ENCODE peak calls at places on chromosome 3, in nine cellular contexts. Z, P, L, M, B, N, J, O and Q are unnamed samples.

GRCh38 chr3:55013145-55013544 is 85.3 kb upstream of the LRTM1 start:
- DNase-seq in Z (no peak), P (no peak), L (no peak), M (no peak), B (no peak), N (no peak), J (peak), O (peak), Q (no peak)

GRCh38 chr3:51637941-51638471 is 33.0 kb upstream of the TEX264 start:
- DNase-seq in Z (no peak), P (peak), L (peak), M (peak), B (peak), N (no peak), J (peak), O (peak), Q (no peak)

GRCh38 chr3:127998596-127998995 is 53.6 kb upstream of the SEC61A1 start:
- DNase-seq in Z (no peak), P (no peak), L (no peak), M (no peak), B (no peak), N (no peak), J (no peak), O (no peak), Q (no peak)

GRCh38 chr3:194688207-194688711 is 2.6 kb downstream of the FAM43A start:
- DNase-seq in Z (no peak), P (peak), L (peak), M (no peak), B (no peak), N (peak), J (peak), O (no peak), Q (peak)

GRCh38 chr3:183507551-183507950 is 48.0 kb downstream of the KLHL6 start:
- DNase-seq in Z (no peak), P (no peak), L (no peak), M (no peak), B (no peak), N (no peak), J (no peak), O (no peak), Q (peak)

GRCh38 chr3:194494951-194495374 is 8.2 kb upstream of the ATP13A3 start:
- DNase-seq in Z (no peak), P (peak), L (no peak), M (no peak), B (no peak), N (no peak), J (no peak), O (peak), Q (no peak)

GRCh38 chr3:16917256-16917935 is 32.6 kb downstream of the PLCL2 start:
- DNase-seq in Z (no peak), P (no peak), L (no peak), M (peak), B (no peak), N (no peak), J (peak), O (no peak), Q (no peak)

GRCh38 chr3:20141841-20142240 is 44.2 kb downstream of the SGO1 start:
- DNase-seq in Z (peak), P (no peak), L (no peak), M (peak), B (no peak), N (peak), J (no peak), O (no peak), Q (peak)

GRCh38 chr3:49461443-49462171 is 8.5 kb upstream of the DAG1 start:
- DNase-seq in Z (no peak), P (no peak), L (no peak), M (peak), B (no peak), N (no peak), J (peak), O (no peak), Q (no peak)

GRCh38 chr3:160090653-160091052 is 102.0 kb downstream of the IL12A start:
- DNase-seq in Z (peak), P (no peak), L (no peak), M (no peak), B (no peak), N (no peak), J (no peak), O (no peak), Q (no peak)

GRCh38 chr3:105014631-105015030 is 352.1 kb upstream of the ALCAM start:
- DNase-seq in Z (no peak), P (no peak), L (no peak), M (no peak), B (no peak), N (no peak), J (peak), O (no peak), Q (no peak)

GRCh38 chr3:59512066-59512465 is 462.2 kb upstream of the CFAP20DC start:
- DNase-seq in Z (no peak), P (no peak), L (no peak), M (no peak), B (no peak), N (no peak), J (no peak), O (no peak), Q (no peak)

GRCh38 chr3:192212335-192212734 is 515.0 kb downstream of the FGF12 start:
- DNase-seq in Z (no peak), P (no peak), L (no peak), M (no peak), B (no peak), N (no peak), J (no peak), O (no peak), Q (no peak)

GRCh38 chr3:182618085-182618732 is 175.1 kb upstream of the ATP11B start:
- DNase-seq in Z (no peak), P (no peak), L (no peak), M (peak), B (no peak), N (no peak), J (no peak), O (peak), Q (no peak)

GRCh38 chr3:155619118-155619915 is 125.6 kb downstream of the PLCH1 start:
- DNase-seq in Z (no peak), P (no peak), L (no peak), M (no peak), B (no peak), N (no peak), J (no peak), O (no peak), Q (no peak)

GRCh38 chr3:18190646-18191045 is 234.5 kb downstream of the SATB1 start:
- DNase-seq in Z (no peak), P (no peak), L (no peak), M (no peak), B (no peak), N (no peak), J (no peak), O (no peak), Q (no peak)

GRCh38 chr3:179046497-179047353 is 24.9 kb downstream of the ZMAT3 start:
- DNase-seq in Z (no peak), P (peak), L (no peak), M (peak), B (no peak), N (no peak), J (peak), O (no peak), Q (no peak)

GRCh38 chr3:70889162-70890045 is 577.0 kb upstream of the MDFIC2 start:
- DNase-seq in Z (no peak), P (no peak), L (no peak), M (no peak), B (no peak), N (no peak), J (peak), O (no peak), Q (no peak)